ENCODE peak calls at places on chromosomes 7 and 10, in four cellular contexts. J is GM12878, Q is A549, T is HepG2. H is an unnamed sample.
A peak's percentile ranks its signal among the peaks of the same experiment; 100 is the strongest.

GRCh38 chr7:79820387-79820786 is 314.2 kb upstream of the GNAI1 start:
- DNase-seq in J (no peak), Q (no peak), T (no peak), H (peak; percentile 52)

GRCh38 chr7:156662269-156662668 is 21.7 kb downstream of the RNF32 start:
- DNase-seq in J (no peak), Q (no peak), T (no peak), H (no peak)

GRCh38 chr10:133044502-133044901 is 43.2 kb upstream of the ADGRA1 start:
- DNase-seq in J (no peak), Q (no peak), T (no peak), H (no peak)

GRCh38 chr7:50939026-50939425 is 156.3 kb upstream of the GRB10 start:
- DNase-seq in J (no peak), Q (no peak), T (no peak), H (no peak)

GRCh38 chr7:114530074-114530611 is 115.5 kb downstream of the FOXP2 start:
- DNase-seq in J (no peak), Q (peak; percentile 64), T (no peak), H (no peak)

GRCh38 chr10:31615129-31615528 is 296.1 kb downstream of the ZEB1 start:
- DNase-seq in J (no peak), Q (no peak), T (no peak), H (no peak)

GRCh38 chr7:152857272-152857671 is 97.7 kb downstream of the ACTR3B start:
- DNase-seq in J (no peak), Q (no peak), T (no peak), H (no peak)

GRCh38 chr10:9012312-9012711 is 957.8 kb downstream of the GATA3 start:
- DNase-seq in J (no peak), Q (no peak), T (no peak), H (no peak)

GRCh38 chr10:100744136-100744979 is 1.0 kb upstream of the PAX2 start:
- DNase-seq in J (no peak), Q (peak; percentile 42), T (no peak), H (peak; percentile 76)

DNA sequence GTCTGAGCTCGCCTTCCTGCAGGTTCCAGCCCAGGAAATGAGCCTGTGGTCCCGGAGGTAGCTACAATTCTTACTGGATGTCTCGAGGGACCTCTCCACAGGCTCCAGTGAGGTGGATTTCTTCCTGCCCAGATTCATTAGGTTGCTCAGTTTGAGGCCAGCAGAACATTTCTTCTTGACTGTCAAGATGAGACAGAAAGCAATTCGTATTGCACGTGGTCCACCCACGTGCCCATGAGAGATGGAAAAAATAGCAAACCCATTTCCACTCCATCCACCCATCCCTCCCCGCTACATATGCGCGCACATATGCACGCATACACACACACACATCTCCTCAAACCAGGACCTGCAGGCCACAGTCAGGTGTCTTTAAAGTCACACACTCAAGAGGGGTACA is 68.7 kb downstream of the VWA2 start:
- DNase-seq in J (no peak), Q (no peak), T (no peak), H (no peak)
- TF ChIP-seq PBX3 in J (no peak), Q (no peak), T (no peak), H (no peak)

GRCh38 chr7:32958046-32959025 is 1.1 kb downstream of the FKBP9 start:
- DNase-seq in J (no peak), Q (peak; percentile 41), T (peak; percentile 8), H (no peak)

GRCh38 chr7:32952876-32953275 is 4.4 kb upstream of the FKBP9 start:
- DNase-seq in J (no peak), Q (no peak), T (no peak), H (no peak)

DNA sequence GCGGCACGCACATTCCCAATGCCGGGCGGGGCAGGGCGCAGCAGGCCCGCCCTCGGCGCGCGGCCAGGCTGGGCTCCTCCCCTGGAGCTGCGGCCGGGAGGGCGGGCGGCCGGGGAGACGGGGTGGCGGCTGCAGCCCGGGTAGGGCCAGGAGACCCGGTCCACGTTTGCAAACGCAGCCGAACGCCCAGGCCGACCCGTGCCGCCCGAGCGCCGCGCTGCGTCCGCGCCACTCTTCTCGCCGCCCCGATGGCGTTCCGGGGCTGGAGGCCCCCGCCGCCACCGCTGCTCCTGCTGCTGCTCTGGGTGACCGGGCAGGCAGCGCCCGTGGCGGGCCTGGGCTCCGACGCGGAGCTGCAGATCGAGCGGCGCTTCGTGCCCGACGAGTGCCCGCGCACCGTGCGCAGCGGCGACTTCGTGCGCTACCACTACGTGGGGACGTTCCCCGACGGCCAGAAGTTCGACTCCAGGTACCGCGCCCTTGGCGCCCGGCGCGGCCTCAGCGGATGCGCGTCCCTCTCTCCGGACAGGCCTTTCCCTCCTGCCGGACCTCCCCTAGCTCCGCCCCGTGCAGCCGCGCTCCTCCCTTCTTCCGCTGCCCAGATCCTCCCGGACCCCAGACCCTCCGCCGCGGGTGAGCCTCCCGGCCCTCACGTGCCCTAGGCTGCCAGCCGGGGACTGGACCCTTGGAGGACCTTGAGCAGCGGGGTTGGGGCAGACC is at the start of gene FKBP9:
- DNase-seq in J (no peak), Q (peak; percentile 93), T (peak; percentile 76), H (peak; percentile 99)
- TF ChIP-seq PBX3 in J (no peak), Q (peak; percentile 43), T (no peak), H (peak; percentile 33)

DNA sequence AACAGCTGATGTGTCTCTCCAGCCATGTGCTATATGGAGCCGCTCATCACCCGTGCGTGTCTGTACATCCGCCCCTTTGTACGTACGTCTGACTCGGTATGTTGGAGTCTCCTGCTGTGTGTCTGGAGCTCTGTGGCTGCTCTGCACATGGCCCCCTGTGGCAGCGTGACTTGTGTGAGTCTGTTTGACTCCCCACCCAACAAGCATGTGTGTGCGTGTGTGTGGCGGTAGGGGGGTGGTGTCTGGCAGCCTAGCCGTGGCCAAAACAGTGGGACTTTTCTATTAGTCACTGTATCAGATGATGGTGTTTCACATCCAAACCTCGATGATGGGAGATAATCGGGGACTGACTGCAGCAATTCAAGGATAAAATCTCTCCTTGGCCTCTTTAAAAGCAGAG is 94.1 kb downstream of the COL13A1 start:
- DNase-seq in J (no peak), Q (no peak), T (no peak), H (peak; percentile 58)
- TF ChIP-seq PBX3 in J (no peak), Q (no peak), T (no peak), H (no peak)

DNA sequence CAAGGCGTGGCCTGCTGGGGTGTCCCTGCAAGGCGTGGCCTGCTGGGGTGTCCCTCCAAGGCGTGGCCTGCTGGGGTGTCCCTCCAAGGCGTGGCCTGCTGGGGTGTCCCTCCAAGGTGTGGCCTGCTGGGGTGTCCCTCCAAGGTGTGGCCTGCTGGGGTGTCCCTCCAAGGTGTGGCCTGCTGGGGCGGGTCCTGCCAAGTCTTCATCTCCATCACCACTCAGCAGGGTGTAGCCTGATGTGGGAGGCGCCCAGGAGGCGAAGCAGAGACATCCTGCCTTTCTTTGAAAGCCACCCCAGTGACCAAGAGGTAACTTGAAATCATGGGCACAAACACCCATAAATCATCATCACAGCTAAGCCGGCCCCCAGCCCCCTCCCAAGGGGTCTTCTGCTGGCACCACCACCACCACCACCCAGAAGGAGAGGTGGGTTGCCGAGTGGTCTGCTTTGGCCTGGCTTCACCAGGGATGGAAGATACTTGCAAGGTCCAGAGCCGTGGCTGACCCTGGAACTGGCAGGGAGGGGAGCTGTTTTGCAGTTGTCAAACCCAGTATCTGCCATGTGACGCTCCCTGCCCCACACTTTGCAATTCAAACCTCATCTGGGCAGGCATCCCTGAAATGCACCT is 190.6 kb downstream of the EBF3 start:
- DNase-seq in J (no peak), Q (no peak), T (no peak), H (no peak)
- TF ChIP-seq PBX3 in J (no peak), Q (no peak), T (no peak), H (no peak)

GRCh38 chr10:122498521-122498920 is 37.2 kb downstream of the HTRA1 start:
- DNase-seq in J (no peak), Q (no peak), T (no peak), H (no peak)
- TF ChIP-seq PBX3 in J (no peak), Q (no peak), T (no peak), H (no peak)

GRCh38 chr7:43674559-43675436 is 54.5 kb downstream of the COA1 start:
- DNase-seq in J (no peak), Q (peak; percentile 93), T (peak; percentile 92), H (no peak)
- TF ChIP-seq PBX3 in J (no peak), Q (no peak), T (no peak), H (peak; percentile 98)

GRCh38 chr10:81040947-81041346 is 503.2 kb downstream of the SH2D4B start:
- DNase-seq in J (no peak), Q (no peak), T (no peak), H (no peak)
- TF ChIP-seq PBX3 in J (no peak), Q (no peak), T (no peak), H (no peak)

GRCh38 chr10:103700436-103700715 is 155.0 kb downstream of the SH3PXD2A start:
- DNase-seq in J (no peak), Q (no peak), T (no peak), H (no peak)
- TF ChIP-seq PBX3 in J (no peak), Q (no peak), T (no peak), H (no peak)

DNA sequence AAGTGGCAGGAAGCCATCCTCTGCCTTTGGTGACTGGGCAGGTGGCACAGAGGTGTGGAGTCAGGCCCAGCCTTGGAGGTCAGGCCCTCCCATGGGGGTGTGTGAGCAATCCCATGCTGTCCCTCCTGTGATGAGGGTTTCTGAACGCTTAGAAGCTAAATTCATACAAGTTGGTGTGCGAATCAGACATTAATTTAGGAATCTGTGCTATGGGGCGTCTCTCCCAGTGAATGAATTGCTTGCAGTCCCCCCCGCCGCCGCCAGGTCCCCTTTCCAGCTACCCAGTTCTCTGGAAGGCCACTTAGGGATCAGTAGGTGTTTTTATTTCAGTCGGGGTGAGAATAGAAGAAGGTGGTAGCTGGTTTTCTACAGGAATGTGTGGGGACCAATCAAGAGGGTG is 37.5 kb downstream of the LRRC18 start:
- DNase-seq in J (no peak), Q (no peak), T (no peak), H (no peak)
- TF ChIP-seq PBX3 in J (no peak), Q (no peak), T (no peak), H (no peak)

DNA sequence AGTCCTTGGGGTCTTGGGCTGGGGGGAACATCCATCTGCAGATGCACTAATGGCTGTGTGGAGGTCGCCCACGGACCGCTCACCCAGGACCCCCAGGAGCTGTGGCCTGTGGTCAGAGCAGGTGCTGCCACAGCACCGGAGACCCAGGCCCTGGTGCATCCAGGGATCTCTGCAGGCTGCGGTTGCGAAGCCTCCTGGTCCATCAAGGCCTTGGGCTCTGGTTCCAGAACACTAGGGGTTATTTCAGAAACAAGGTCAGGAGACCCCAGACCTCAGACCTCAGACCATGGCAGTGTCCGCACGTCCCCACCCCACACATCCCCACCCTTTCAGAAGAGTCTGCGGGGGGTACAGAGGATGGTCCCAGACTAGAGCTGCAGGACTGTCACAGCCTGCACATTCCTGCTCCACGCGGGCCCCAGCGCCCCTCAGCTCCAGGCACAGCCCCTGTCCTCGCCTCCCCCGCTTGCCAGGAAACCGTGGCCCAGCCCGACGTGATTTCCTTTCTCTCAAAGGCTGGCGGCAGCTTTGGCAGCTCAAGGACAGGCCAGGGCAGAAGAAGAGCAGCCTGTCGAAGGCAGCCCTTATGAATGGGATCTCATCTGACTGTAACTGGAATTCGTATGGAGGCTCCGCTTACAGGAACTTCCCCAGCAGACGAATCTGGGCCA is 136.2 kb upstream of the RET start:
- DNase-seq in J (no peak), Q (no peak), T (no peak), H (peak; percentile 60)
- TF ChIP-seq PBX3 in J (no peak), Q (no peak), T (no peak), H (no peak)

H was measured in SK-N-SH.